ENCODE peak calls at places on chromosomes 2 and 18, in four cellular contexts. K is HL-60, A is prostate gland, V is heart right ventricle. E is an unnamed sample.

GRCh38 chr2:198296665-198297308 is 492.4 kb downstream of the PLCL1 start:
- DNase-seq in A (peak), V (no peak), K (peak), E (peak)

GRCh38 chr2:234191819-234192407 is 141.4 kb downstream of the SPP2 start:
- DNase-seq in K (no peak), V (no peak), A (no peak), E (no peak)

GRCh38 chr2:1051075-1051474 is 100.4 kb downstream of the SNTG2 start:
- DNase-seq in V (no peak), A (no peak), K (no peak), E (no peak)

GRCh38 chr2:32006992-32007391 is 3.8 kb downstream of the MEMO1 start:
- DNase-seq in A (no peak), K (no peak), V (no peak), E (no peak)

GRCh38 chr18:55100817-55101457 is 141.7 kb upstream of the CCDC68 start:
- DNase-seq in A (no peak), K (no peak), V (no peak), E (no peak)

GRCh38 chr2:233209117-233209977 is 42.1 kb upstream of the ATG16L1 start:
- DNase-seq in V (no peak), K (no peak), A (no peak), E (no peak)

GRCh38 chr2:57497489-57498096 is 549.0 kb upstream of the VRK2 start:
- DNase-seq in A (peak), V (no peak), K (no peak), E (peak)

GRCh38 chr2:133975676-133976428 is 278.0 kb upstream of the MGAT5 start:
- DNase-seq in A (no peak), V (no peak), K (no peak), E (no peak)

GRCh38 chr2:189560273-189560586 is 20.4 kb downstream of the SLC40A1 start:
- DNase-seq in K (no peak), A (no peak), V (no peak), E (no peak)

GRCh38 chr2:102442967-102443828 is 20.2 kb downstream of the IL18RAP start:
- DNase-seq in V (no peak), K (no peak), A (peak), E (peak)

GRCh38 chr2:168699834-168700417 is 102.5 kb upstream of the NOSTRIN start:
- DNase-seq in V (peak), A (peak), K (no peak), E (peak)

GRCh38 chr2:130808482-130809268 is 28.0 kb upstream of the ARHGEF4 start:
- DNase-seq in K (no peak), A (no peak), V (no peak), E (no peak)

GRCh38 chr2:191566347-191566746 is 111.6 kb upstream of the NABP1 start:
- DNase-seq in V (no peak), K (no peak), A (peak), E (peak)

GRCh38 chr2:157825885-157826284 is 50.2 kb downstream of the ACVR1 start:
- DNase-seq in V (no peak), A (peak), K (no peak), E (no peak)

GRCh38 chr2:167986223-167986622 is 261.2 kb downstream of the STK39 start:
- DNase-seq in A (no peak), V (no peak), K (no peak), E (no peak)

GRCh38 chr2:204967199-204967995 is 422.1 kb downstream of the PARD3B start:
- DNase-seq in A (no peak), K (no peak), V (no peak), E (no peak)

GRCh38 chr2:145914716-145915115 is 1394.8 kb upstream of the ZEB2 start:
- DNase-seq in K (no peak), V (no peak), A (no peak), E (no peak)

GRCh38 chr18:63255435-63255834 is 64.1 kb downstream of the BCL2 start:
- DNase-seq in K (no peak), A (no peak), V (no peak), E (no peak)

GRCh38 chr18:25726278-25726677 is 364.1 kb downstream of the SS18 start:
- DNase-seq in K (no peak), A (no peak), V (no peak), E (no peak)

GRCh38 chr2:164903944-164904343 is 51.4 kb downstream of the SLC38A11 start:
- DNase-seq in A (peak), V (no peak), K (no peak), E (no peak)

GRCh38 chr2:116988303-116988702 is 826.2 kb upstream of the DDX18 start:
- DNase-seq in K (no peak), A (no peak), V (no peak), E (no peak)

GRCh38 chr18:78809845-78810244 is 169.8 kb upstream of the SALL3 start:
- DNase-seq in A (no peak), K (no peak), V (no peak), E (no peak)

GRCh38 chr2:23412556-23413155 is 27.7 kb downstream of the KLHL29 start:
- DNase-seq in A (no peak), K (no peak), V (no peak), E (no peak)

DNA sequence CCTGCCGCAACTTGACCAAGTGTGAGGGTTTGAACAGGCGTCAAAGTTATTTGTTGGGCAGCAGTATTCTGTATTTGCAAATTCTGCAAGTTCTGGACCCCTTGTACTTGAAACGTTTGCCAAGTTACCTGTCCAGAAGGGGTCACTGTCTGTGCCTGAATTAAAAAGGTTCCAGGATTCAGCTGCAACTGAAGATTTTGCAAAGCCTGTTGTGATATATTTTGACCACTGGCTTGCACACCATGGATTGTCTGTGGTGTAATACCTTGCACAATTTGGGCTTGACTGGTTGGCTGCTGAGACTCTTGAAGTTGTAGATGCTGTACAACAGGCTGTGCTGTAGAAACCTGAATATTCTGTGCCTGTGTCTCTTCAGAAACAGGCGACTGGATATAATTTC is 10.2 kb downstream of the SP3 start:
- DNase-seq in K (peak), V (no peak), A (no peak), E (no peak)
- TF ChIP-seq CTCF in K (no peak), V (no peak), A (no peak), E (no peak)

GRCh38 chr2:43224131-43224570 is 2.3 kb downstream of the ZFP36L2 start:
- DNase-seq in K (peak), A (peak), V (peak), E (peak)
- H3K27ac ChIP-seq in K (peak), A (peak), V (peak), E (peak)

GRCh38 chr18:79826966-79827365 is 29.2 kb downstream of the KCNG2 start:
- DNase-seq in A (no peak), V (no peak), K (no peak), E (no peak)
- TF ChIP-seq CTCF in A (no peak), V (no peak), K (no peak), E (no peak)

DNA sequence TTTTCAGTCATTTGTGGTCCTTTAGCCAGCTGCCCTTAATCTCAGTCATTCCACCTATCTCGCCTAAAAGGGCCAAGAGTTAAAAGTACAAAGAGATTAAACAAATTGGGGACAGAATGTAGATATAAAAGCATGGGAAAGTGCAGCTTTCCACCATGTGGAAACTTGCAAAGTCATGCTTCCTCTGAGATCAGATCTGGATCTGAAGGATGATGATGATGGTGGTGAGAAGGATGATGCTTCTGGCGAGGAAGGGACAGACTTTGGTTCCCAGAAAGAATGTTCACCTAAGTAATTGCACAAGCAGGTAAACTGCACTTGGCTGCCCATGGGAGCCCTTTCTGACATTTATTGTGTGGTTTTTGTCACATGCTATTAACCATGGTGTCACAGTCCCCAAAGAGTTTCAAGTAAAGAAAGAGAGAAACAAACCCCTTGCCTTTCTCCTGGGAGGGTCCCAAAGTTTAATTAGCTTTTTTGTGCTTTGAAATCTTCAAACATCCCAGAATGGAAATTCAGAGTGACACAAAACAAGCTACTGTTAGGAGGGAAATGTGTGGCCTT is 34.7 kb downstream of the KLF7 start:
- DNase-seq in A (no peak), V (no peak), K (no peak), E (no peak)
- H3K27ac ChIP-seq in A (no peak), V (peak), K (no peak), E (no peak)

DNA sequence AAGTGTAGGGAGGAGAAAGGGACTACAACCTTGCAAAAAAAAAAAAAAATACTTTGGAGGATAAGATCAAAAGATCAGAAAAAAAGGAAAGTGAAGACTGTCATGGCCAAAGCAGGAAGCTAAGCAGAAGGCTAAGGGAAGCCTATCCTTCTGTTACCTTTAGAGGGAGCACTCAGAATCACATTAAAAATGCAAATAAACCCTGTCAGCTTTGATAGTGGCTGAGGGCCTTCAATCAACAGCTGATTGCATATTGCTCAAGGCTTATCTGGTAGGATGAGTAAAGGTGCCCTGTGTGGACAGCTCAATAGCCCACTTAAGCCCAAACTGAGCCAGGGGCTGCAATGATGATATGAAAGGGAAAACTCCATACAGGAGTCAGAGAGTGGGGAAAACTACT is 1021.2 kb downstream of the LRP1B start:
- DNase-seq in A (no peak), K (no peak), V (no peak), E (no peak)
- TF ChIP-seq CTCF in A (no peak), K (no peak), V (peak), E (no peak)

GRCh38 chr2:222833410-222833809 is 27.4 kb upstream of the ACSL3 start:
- DNase-seq in A (no peak), V (no peak), K (no peak), E (no peak)

GRCh38 chr2:222835823-222836151 is 25.0 kb upstream of the ACSL3 start:
- DNase-seq in K (no peak), A (no peak), V (no peak), E (no peak)

GRCh38 chr2:222835142-222835822 is 25.6 kb upstream of the ACSL3 start:
- DNase-seq in A (peak), V (no peak), K (no peak), E (peak)

GRCh38 chr2:222840060-222840802 is 20.6 kb upstream of the ACSL3 start:
- DNase-seq in A (no peak), V (no peak), K (no peak), E (no peak)

GRCh38 chr2:222837643-222838056 is 23.2 kb upstream of the ACSL3 start:
- DNase-seq in K (no peak), V (no peak), A (peak), E (no peak)
- H3K27ac ChIP-seq in K (no peak), V (no peak), A (peak), E (no peak)

DNA sequence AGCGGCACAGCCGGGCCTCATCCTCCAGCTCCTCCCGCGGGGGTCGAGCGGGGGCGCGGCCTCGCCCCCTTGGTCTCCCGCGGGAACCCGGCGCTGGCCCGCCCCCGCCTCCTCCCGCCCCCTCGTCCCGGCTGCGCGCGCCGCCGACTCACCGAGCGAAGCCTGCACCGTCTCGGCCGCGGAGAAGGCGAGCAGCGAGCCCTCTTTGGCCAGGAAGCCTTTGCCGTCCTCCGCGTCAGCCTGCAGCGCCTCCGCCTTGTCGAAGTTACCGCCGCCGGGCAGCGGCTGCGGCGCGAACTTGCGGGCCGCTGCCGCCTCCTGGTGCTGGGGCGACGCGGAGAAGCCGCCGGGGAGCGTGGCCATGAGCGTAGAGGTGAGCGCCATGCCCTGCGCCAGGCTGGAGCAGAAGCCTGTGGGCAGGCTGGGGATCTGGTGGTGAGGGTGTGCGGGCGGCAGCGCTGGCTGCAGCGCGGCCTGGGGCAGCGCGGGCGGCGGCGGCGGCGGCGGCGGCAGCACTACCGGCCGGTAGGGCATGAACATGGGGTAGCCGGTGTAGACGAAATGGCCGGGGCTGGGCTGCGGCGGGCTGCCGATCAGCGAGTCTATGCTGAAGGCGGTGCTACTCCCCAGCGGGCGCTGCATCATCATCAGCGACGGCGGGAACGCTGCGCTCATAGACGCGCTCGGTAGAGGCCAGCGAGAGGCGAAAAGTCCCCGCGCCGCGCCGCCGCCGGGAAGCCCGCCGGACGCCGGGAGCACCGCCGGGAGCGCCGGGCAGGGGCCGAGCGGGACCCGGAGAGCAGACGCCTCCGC is 683 bp downstream of the GBX2 start:
- DNase-seq in K (no peak), V (no peak), A (no peak), E (no peak)
- TF ChIP-seq CTCF in K (no peak), V (peak), A (no peak), E (no peak)

GRCh38 chr2:188305271-188305670 is 13.6 kb downstream of the GULP1 start:
- DNase-seq in V (no peak), A (no peak), K (no peak), E (no peak)
- H3K27ac ChIP-seq in V (no peak), A (no peak), K (no peak), E (no peak)

GRCh38 chr18:49862656-49863385 is 49.5 kb upstream of the ACAA2 start:
- DNase-seq in V (no peak), A (no peak), K (no peak), E (no peak)

GRCh38 chr18:49859006-49859359 is 45.6 kb upstream of the ACAA2 start:
- DNase-seq in V (no peak), K (no peak), A (no peak), E (peak)

GRCh38 chr18:49859725-49860124 is 46.4 kb upstream of the ACAA2 start:
- DNase-seq in K (no peak), A (no peak), V (no peak), E (no peak)

GRCh38 chr18:49863769-49864615 is 50.7 kb upstream of the ACAA2 start:
- DNase-seq in A (no peak), V (no peak), K (no peak), E (no peak)

DNA sequence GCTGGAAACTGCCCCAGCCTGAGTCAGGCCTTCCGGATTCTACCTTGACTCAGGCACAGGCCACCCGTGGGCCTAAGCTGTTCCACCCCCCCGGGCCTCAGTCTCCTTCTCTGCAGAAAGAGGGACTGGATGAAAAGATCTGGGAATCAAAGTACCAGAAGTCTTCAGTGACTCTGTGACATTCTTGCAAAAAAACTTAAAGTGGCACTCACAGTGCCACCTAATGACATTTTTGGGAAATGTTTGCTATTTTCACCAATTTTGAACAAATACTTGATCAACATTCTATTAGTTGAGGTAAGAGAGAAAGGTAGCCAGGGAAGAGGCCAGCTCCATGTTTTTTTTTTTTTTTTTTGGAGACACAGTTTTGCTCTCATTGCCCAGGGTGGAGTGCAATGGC is 48.3 kb upstream of the ACAA2 start:
- DNase-seq in V (no peak), K (no peak), A (no peak), E (no peak)
- TF ChIP-seq CTCF in V (peak), K (peak), A (no peak), E (peak)

DNA sequence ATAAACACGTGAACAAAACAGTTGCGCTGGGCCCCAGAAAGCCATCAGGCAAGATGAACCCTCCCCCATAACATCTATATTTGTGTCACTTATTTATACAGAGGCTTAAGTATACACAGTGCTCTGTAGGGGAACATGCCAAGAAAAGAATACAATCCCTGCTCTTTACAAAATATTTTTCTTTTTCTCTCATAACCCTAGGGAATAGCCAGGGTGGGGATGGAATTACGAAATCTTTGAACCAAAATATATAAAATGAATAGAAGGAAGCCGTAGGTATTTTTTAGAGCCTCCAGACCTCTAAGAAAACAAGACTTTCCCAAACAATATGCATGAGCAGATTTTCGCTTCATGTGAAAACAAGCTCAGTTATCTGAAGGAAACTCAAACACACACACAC is 51.9 kb upstream of the ATL2 start:
- DNase-seq in K (no peak), V (no peak), A (no peak), E (no peak)
- H3K27ac ChIP-seq in K (no peak), V (no peak), A (no peak), E (no peak)

E was measured in colonic mucosa.